ENCODE peak calls at places on chromosomes 6 and 20, in four cellular contexts. T is H9, Q is IMR-90, G is mesendoderm. Z is an unnamed sample.
A peak's percentile ranks its signal among the peaks of the same experiment; 100 is the strongest.

GRCh38 chr20:31602779-31603441 is 2.2 kb upstream of the ID1 start:
- DNase-seq in Q (peak; percentile 89), T (no peak), G (no peak), Z (no peak)

GRCh38 chr6:105001906-105002305 is 45.0 kb downstream of the LIN28B start:
- DNase-seq in G (peak; percentile 61), Q (no peak), T (no peak), Z (no peak)

GRCh38 chr6:159212881-159213280 is 43.7 kb downstream of the FNDC1 start:
- DNase-seq in T (no peak), G (no peak), Q (no peak), Z (no peak)

GRCh38 chr6:142884214-142885035 is 60.6 kb downstream of the HIVEP2 start:
- DNase-seq in Q (no peak), G (peak; percentile 28), T (no peak), Z (no peak)

GRCh38 chr6:83633609-83634008 is 75.3 kb downstream of the SNAP91 start:
- DNase-seq in Q (no peak), T (peak; percentile 31), G (peak; percentile 76), Z (peak; percentile 45)

GRCh38 chr6:95846652-95847051 is 169.1 kb upstream of the FUT9 start:
- DNase-seq in Q (no peak), T (no peak), G (no peak), Z (no peak)

GRCh38 chr6:131954099-131954774 is 3.1 kb upstream of the CCN2 start:
- DNase-seq in T (no peak), Q (peak; percentile 54), G (no peak), Z (no peak)

GRCh38 chr20:56750430-56750829 is 121.3 kb downstream of the TFAP2C start:
- DNase-seq in T (peak; percentile 96), G (peak; percentile 93), Q (no peak), Z (peak; percentile 54)

GRCh38 chr6:169075211-169075621 is 178.4 kb downstream of the THBS2 start:
- DNase-seq in Q (peak; percentile 89), T (no peak), G (no peak), Z (no peak)

GRCh38 chr6:74447013-74447412 is 751.0 kb downstream of the CD109 start:
- DNase-seq in G (no peak), Q (peak; percentile 44), T (no peak), Z (no peak)

GRCh38 chr6:26159417-26160273 is 72.4 kb downstream of the HFE start:
- DNase-seq in Q (no peak), T (no peak), G (peak; percentile 66), Z (no peak)

GRCh38 chr6:99905209-99906106 is 88.6 kb downstream of the MCHR2 start:
- DNase-seq in T (no peak), G (peak; percentile 71), Q (peak; percentile 56), Z (peak; percentile 5)

GRCh38 chr6:1792989-1793388 is 183.3 kb downstream of the FOXC1 start:
- DNase-seq in G (peak; percentile 73), T (peak; percentile 58), Q (peak; percentile 10), Z (no peak)

DNA sequence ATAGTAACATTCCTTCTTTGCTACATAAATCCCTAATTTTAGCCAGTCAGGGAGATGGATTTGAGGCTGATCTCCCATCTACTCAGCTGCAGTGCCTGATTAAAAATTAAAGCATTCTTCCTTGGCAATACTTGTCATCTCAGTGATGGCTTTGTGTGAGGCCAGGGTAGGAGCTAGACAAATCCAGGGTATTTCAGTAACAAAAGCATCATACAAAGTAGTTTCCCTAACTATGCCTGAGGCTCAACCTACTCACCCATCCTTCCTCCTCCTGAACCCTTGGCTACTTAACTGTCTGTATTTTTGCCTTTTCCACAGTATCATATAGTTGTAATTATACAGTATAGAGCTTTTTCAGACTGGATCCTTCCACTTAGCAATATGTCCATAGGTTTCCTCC is 37.7 kb downstream of the HLA-DRB5 start:
- DNase-seq in G (no peak), T (no peak), Q (no peak), Z (no peak)
- H4K5ac ChIP-seq in G (no peak overlapping the region), T (no peak overlapping the region), Q (no peak overlapping the region), Z (no peak overlapping the region)

GRCh38 chr20:40739841-40740240 is 50.8 kb upstream of the MAFB start:
- DNase-seq in G (no peak), T (no peak), Q (no peak), Z (no peak)

GRCh38 chr20:40744072-40744471 is 55.0 kb upstream of the MAFB start:
- DNase-seq in G (no peak), Q (no peak), T (no peak), Z (no peak)

GRCh38 chr20:40741507-40742106 is 52.6 kb upstream of the MAFB start:
- DNase-seq in G (peak; percentile 73), Q (peak; percentile 34), T (peak; percentile 76), Z (peak; percentile 34)

GRCh38 chr20:40744494-40745175 is 55.6 kb upstream of the MAFB start:
- DNase-seq in T (no peak), G (no peak), Q (no peak), Z (peak; percentile 14)

DNA sequence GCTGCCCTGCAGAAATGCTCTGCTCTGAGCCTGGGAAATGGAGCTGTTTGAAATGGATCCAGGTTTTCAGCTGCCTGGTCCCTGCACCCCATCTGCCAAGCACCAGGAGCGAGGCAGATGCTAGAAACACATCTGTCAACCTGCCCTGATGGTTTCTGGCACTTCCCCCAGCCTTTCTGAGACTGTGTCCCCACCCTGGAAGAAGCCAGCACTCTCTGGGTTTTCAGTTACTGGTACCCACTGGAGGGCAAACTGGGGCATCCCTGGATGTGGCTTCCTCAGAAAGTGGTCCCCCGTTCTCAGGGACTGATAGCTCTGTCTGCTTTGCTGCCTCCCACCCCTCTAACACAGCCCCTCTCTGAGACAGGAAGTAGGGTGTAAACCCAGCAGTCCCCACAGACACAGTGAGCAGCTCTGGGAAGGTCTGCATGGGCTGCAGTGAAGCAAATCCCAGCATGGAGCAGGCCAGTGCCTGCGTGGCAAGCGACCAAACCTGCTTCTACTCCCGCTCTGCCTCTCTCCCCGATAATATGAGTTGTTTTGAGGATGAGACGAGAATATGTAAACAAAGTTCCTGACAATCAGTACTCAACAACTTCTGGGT is 54.2 kb upstream of the MAFB start:
- DNase-seq in Q (no peak), G (no peak), T (no peak), Z (no peak)
- H4K5ac ChIP-seq in Q (no peak overlapping the region), G (no peak overlapping the region), T (no peak overlapping the region), Z (no peak overlapping the region)

GRCh38 chr20:36298795-36299339 is 7.3 kb upstream of the DLGAP4 start:
- DNase-seq in G (no peak), Q (no peak), T (no peak), Z (no peak)
- H4K5ac ChIP-seq in G (no peak overlapping the region), Q (no peak overlapping the region), T (no peak overlapping the region), Z (no peak overlapping the region)

GRCh38 chr6:39090036-39090435 is 24.9 kb downstream of the SAYSD1 start:
- DNase-seq in Q (no peak), G (no peak), T (no peak), Z (no peak)
- H4K5ac ChIP-seq in Q (no peak overlapping the region), G (no peak overlapping the region), T (no peak overlapping the region), Z (no peak overlapping the region)

DNA sequence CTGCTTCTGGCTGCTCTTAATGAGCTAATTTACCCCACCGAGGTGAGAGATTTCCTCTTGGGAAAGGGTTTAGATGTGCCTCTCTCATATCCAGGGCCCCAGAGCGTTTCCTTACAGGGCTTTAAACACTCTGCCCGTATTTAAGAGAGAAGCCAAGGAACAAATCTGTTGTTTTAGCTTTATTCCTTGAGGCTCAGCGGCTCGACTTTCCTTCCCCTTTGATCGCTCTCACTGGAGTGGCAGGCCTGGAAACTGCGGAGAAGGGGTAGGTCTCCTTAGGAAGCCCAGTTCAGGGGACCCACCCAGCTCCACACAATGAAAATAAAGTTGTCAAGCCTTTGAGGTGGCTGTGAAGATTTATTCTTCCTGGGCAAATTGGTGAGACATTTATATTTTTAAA is 132.0 kb upstream of the JAG1 start:
- DNase-seq in Q (no peak), G (no peak), T (no peak), Z (no peak)
- H4K5ac ChIP-seq in Q (no peak overlapping the region), G (no peak overlapping the region), T (no peak overlapping the region), Z (no peak overlapping the region)

DNA sequence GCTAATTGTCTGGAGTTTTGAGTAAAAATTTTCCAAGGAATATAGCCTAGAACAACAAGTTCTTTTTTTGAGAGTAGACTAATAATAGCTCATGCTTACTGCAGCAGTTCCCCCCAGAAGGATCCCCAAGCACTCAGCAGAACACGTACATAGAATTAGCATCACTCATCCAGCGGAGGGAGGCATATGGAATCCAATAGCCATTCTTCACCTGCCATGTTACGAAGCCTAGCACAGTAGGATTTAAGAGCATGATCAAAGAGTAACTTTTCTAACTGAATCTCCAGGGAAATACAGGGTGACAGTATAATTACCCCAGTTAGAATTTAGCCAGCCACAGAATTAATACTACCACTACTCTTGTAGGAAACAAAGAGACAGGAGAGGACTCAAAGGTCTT is 511.7 kb upstream of the NOX3 start:
- DNase-seq in T (no peak), G (no peak), Q (no peak), Z (no peak)
- H4K5ac ChIP-seq in T (no peak overlapping the region), G (no peak overlapping the region), Q (no peak overlapping the region), Z (no peak overlapping the region)

GRCh38 chr6:32942555-32942954 is 1.7 kb upstream of the HLA-DMB start:
- DNase-seq in G (no peak), Q (no peak), T (no peak), Z (no peak)
- H4K5ac ChIP-seq in G (no peak overlapping the region), Q (no peak overlapping the region), T (no peak overlapping the region), Z (no peak overlapping the region)

GRCh38 chr6:8879334-8879733 is 444.0 kb upstream of the SLC35B3 start:
- DNase-seq in Q (no peak), T (no peak), G (peak; percentile 7), Z (no peak)

GRCh38 chr6:8881663-8882062 is 446.3 kb upstream of the SLC35B3 start:
- DNase-seq in T (no peak), Q (no peak), G (no peak), Z (no peak)

DNA sequence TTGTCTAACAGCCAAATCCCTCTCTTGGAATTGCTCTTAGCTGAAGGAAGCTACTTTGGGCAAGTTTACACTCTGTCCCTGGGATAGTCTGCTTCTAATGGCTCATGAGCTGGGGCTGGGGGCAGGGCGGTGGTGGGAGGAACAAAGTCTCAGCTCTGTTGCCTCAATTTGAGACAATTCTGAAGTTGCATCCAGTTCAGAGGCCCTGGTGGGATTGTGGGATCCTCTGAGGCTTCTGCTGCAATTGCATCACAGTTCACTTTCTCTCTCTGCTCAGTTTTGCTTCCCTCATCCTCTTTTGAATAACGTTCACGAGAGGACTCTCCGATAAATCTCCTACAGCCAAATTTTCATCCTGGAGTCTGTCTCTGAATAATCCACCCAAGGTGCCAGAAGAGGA is 440.6 kb upstream of the SLC35B3 start:
- DNase-seq in Q (no peak), T (no peak), G (no peak), Z (no peak)
- H4K5ac ChIP-seq in Q (no peak overlapping the region), T (no peak overlapping the region), G (no peak overlapping the region), Z (no peak overlapping the region)